ENCODE peak calls at places on chromosome 13, in five cellular contexts. M, B, Y, Q and D are unnamed samples.

GRCh38 chr13:74132768-74133656 is 1.2 kb downstream of the KLF12 start:
- DNase-seq in Q (no peak), M (peak), Y (peak), B (no peak), D (no peak)

GRCh38 chr13:80336335-80336734 is 4.6 kb downstream of the SPRY2 start:
- DNase-seq in B (no peak), Y (no peak), M (no peak), Q (no peak), D (no peak)

GRCh38 chr13:32164622-32165268 is 133.2 kb downstream of the FRY start:
- DNase-seq in Q (peak), B (peak), Y (no peak), M (peak), D (peak)

GRCh38 chr13:49454388-49455015 is 10.4 kb downstream of the SETDB2 start:
- DNase-seq in M (no peak), Y (no peak), Q (no peak), B (peak), D (no peak)

GRCh38 chr13:74132152-74132767 is 1.9 kb downstream of the KLF12 start:
- DNase-seq in Y (no peak), Q (no peak), B (no peak), M (peak), D (no peak)

GRCh38 chr13:77580748-77581147 is 45.2 kb downstream of the SCEL start:
- DNase-seq in B (no peak), Q (no peak), M (no peak), Y (no peak), D (no peak)

GRCh38 chr13:73268306-73268705 is 209.5 kb downstream of the KLF5 start:
- DNase-seq in Q (no peak), Y (no peak), B (no peak), M (no peak), D (no peak)

GRCh38 chr13:106484755-106485193 is 50.7 kb downstream of the EFNB2 start:
- DNase-seq in Y (no peak), M (no peak), B (no peak), Q (no peak), D (no peak)

GRCh38 chr13:71879129-71879535 is 12.1 kb upstream of the DACH1 start:
- DNase-seq in Q (peak), B (peak), M (peak), Y (no peak), D (no peak)

GRCh38 chr13:113648218-113648615 is 9.8 kb downstream of the ATP4B start:
- DNase-seq in B (no peak), M (no peak), Y (no peak), Q (no peak), D (no peak)

DNA sequence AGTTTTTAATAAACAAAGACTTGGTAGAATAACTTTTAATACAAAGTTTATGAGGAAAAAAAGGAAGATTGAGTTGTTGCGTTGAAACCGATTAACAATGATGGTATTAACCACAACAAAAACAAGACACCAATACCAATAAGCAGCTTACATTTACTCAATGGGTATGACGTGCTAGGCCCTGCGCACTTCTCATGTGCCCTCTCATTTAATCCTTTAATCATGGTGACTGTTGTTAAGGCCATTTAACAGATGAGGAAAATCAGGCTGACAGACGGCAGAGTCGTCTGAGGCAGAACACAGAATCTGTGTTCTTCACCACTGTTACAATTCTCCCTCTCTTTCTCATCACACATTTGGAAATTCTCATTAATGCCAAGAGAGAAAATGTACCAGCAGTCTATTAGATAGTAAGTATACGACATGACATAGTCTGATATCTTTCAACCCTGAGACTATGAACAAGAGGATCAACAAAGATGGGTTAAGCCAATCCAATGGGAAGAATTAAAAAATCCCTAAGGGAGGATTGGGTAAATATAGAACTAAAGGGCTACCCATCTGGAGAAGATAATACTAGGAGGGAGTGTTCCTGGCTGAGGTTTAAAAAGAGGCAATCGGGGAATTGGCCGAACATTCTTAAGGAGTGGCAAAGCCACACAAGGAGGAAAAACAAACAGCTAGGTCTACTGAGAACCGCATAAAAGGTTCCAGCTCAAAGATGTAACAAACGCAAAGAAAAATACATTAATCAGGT is 54.0 kb downstream of the DOCK9 start:
- DNase-seq in M (peak), Y (no peak), B (no peak), Q (no peak), D (no peak)
- H3K27ac ChIP-seq in M (no peak), Y (peak), B (no peak), Q (no peak), D (peak)

DNA sequence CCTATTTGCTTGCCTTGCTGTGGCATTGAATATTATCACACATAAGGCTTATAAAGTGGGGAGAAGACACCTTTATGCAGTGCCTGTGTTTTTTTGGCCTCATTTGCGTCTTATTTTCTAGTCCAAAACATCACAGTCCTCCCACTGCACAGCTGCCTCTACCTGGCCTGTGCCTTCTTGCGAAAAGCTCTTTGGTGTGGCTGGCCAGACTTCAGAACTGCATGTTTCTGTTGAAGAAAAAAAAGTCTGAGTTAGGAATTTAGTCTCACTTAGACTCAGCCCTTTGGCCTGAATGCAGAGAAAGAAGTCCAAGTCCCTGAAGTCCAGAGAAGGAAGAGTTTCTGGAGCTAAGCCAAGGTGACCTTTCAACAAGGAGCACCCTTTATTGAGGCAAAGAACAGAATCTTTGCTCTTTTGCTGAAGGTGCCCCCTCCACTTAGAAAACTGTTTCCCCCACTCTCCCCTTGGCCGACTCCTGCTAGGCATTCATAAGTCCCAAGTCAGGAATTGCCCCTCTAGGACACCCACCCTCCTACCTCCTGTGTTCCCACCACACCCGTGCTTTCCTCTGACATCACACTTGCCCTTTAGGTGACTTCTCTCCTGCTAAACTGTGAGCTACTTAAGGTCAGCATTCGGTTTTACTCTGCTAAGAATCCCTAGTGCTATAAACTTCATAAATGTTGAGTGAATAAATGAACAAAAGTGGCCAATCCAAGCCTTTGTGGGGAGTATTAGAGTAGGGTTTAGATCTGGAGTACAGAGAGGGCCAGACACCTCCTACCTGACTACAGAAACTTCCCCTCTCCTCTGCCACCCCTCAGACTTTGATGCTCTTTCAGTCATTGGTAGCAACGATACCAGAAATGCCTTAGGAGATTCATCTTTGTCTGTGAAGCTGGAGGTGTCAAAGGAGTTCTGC is 226.8 kb downstream of the LACC1 start:
- DNase-seq in M (no peak), B (no peak), Q (no peak), Y (peak), D (no peak)
- H3K27ac ChIP-seq in M (no peak), B (no peak), Q (no peak), Y (peak), D (no peak)

DNA sequence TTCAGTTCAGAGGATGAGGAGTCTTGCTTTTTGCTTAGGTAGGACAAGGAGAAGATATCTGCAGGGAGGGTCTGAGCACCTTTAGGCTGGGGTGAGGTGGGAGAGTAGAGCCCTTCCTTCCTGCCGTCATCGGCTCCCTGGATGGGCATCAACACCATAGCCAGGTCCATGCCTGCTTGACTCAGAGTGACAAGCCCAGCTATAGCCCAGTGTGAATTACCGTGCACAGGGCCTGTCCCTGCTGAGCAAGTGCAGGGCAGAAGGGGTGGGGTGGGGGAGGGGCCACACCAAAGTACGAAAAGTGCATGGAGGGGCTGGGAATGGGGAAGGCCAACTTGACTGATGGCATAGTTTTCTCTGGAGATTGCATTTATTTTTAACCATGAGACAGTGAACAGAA is 30.3 kb upstream of the RNF113B start:
- DNase-seq in Y (no peak), Q (no peak), B (no peak), M (no peak), D (no peak)
- H3K27ac ChIP-seq in Y (peak), Q (no peak), B (no peak), M (no peak), D (no peak)

DNA sequence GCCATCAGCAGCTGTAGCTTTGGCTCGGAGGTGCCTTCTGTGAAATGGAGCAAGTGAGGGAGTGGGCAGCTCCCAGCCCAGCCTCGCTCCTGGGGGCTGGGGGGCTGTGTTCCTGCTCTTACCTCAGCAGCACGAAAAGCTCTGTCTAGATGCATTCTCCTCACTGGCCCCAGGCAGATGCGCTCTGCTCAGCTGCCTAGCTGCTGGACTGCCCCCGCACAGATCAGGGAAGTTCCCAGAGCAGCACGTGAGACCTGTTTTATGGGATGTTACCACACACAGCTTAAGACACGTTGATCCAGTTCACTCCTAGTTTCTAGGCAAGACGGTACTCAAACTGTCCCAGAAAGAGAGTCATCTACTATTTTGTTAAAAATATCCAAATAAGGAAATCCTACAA is 13.6 kb downstream of the LCP1 start:
- DNase-seq in B (no peak), Q (no peak), M (no peak), Y (no peak), D (no peak)
- H3K27ac ChIP-seq in B (no peak), Q (no peak), M (no peak), Y (no peak), D (no peak)

GRCh38 chr13:44221657-44222056 is 152.0 kb upstream of the SERP2 start:
- DNase-seq in Q (no peak), Y (no peak), B (no peak), M (no peak), D (no peak)

GRCh38 chr13:44218501-44219240 is 155.0 kb upstream of the SERP2 start:
- DNase-seq in Y (peak), Q (no peak), M (no peak), B (no peak), D (no peak)

GRCh38 chr13:44220948-44221347 is 152.7 kb upstream of the SERP2 start:
- DNase-seq in Q (no peak), Y (no peak), B (no peak), M (peak), D (no peak)

GRCh38 chr13:44223785-44224432 is 149.7 kb upstream of the SERP2 start:
- DNase-seq in Q (no peak), B (no peak), M (no peak), Y (no peak), D (no peak)

DNA sequence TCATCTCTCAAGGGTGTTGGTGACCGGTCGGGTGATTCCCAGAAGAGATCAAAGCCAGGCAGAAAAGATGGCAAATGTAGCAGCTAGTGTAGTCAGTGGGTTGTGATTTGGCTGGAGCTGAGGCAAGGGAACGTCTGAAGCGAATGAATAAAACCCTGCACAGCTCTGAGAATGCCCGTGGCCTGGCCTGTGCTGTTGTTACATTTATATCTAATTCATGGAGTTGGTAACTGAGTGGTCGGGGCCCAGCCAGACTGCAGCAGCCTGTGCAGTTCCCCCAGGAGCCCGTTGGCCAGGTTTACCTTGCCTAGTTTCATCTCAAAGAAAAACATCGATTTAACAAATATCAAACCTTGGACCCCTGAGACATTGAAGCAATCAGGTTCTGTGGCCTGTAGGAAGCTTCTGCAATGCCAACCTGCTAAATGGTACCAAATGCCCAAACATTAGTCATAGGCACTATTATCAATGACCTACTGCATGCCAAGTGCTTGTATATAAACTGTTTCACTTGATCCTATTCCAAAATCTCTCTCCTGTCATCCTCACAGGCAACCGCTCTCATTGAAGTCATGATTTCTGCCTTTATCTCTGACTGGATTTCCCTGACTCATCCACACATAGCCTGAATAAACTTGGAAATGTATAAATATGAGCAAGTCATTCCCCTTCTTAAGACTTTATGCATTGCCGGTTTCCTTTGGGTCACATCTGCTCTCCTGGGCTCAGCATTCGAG is 153.6 kb upstream of the SERP2 start:
- DNase-seq in M (no peak), Q (no peak), Y (no peak), B (no peak), D (no peak)
- H3K27ac ChIP-seq in M (no peak), Q (no peak), Y (peak), B (no peak), D (peak)

DNA sequence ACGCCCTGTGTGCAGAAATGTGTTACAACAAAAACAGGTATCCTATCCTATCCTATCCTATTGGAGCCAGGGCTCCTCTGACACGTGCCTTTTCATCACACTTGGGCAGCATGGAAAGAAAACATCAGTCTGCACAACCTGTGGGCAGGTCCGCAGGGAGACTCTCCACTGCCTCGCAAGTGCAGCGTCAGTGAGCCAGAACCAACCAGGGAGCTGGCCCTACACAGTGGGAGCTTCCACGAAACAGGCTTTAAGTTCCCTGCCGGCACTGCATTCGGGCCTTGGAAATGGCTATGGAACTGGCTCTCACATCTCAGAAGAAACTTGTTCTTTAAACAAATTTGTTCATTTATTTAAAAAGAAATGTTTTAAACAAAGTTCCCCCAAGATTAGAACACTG is 49.5 kb downstream of the SLC7A1 start:
- DNase-seq in Q (no peak), M (no peak), B (no peak), Y (no peak), D (no peak)
- H3K27ac ChIP-seq in Q (no peak), M (peak), B (no peak), Y (no peak), D (no peak)